ENCODE peak calls at places on chromosomes 7 and 10, in five cellular contexts. K is AG10803, T is WERI-Rb-1, R is heart right ventricle, S is HL-60. Q is an unnamed sample.

GRCh38 chr7:55052726-55053431 is 34.1 kb downstream of the EGFR start:
- DNase-seq in S (no peak), R (no peak), T (no peak), K (peak; percentile 32), Q (no peak)

GRCh38 chr7:125427676-125428075 is 498.1 kb upstream of the POT1 start:
- DNase-seq in T (no peak), S (no peak), R (no peak), K (no peak), Q (no peak)

GRCh38 chr10:52740913-52741675 is 31.5 kb downstream of the MBL2 start:
- DNase-seq in T (peak; percentile 28), K (peak; percentile 18), S (no peak), R (no peak), Q (no peak)

GRCh38 chr10:132591166-132591971 is 53.8 kb downstream of the INPP5A start:
- DNase-seq in T (peak; percentile 34), S (no peak), K (peak; percentile 28), R (peak; percentile 65), Q (no peak)

GRCh38 chr7:151311294-151311864 is 30.2 kb upstream of the NUB1 start:
- DNase-seq in T (peak; percentile 46), K (no peak), R (no peak), S (peak; percentile 51), Q (no peak)

GRCh38 chr10:126519992-126520391 is 131.7 kb upstream of the ADAM12 start:
- DNase-seq in T (no peak), R (no peak), K (no peak), S (no peak), Q (no peak)

GRCh38 chr7:1569833-1570632 is at the start of gene PSMG3:
- DNase-seq in K (peak; percentile 91), T (peak; percentile 91), S (peak; percentile 87), R (peak; percentile 92), Q (peak; percentile 57)

GRCh38 chr10:21989453-21990154 is 13.9 kb downstream of the DNAJC1 start:
- DNase-seq in R (peak; percentile 21), S (no peak), T (peak; percentile 44), K (peak; percentile 76), Q (no peak)

GRCh38 chr7:107934991-107935770 is 44.2 kb downstream of the DLD start:
- DNase-seq in K (peak; percentile 84), R (no peak), S (no peak), T (no peak), Q (no peak)

GRCh38 chr7:28503396-28503795 is 91.1 kb downstream of the CREB5 start:
- DNase-seq in R (no peak), T (no peak), S (no peak), K (no peak), Q (no peak)

DNA sequence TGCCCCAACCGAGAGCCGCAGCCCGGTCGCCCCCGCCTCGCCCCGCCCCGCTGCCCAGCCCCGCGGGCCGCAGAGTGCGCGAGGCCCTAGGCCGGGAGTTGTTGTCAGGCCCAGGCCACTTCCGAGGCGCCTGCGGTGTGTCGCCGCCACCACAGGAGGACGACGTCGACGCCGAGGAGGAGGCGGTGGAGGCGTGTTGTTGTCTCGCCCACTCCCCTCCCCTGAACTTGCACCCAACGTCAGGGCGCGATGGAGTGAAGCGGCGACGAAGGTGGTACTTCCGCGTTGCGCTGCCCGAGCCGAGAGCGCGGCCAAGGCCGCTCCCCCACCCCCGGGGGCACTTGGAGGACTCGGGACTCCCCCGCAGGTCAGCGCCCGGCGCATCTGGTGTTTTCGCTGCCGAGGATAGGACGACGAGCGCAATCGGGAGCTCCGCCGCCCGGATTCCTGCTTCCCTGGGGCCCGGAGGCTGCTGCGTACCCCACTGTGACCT is at the start of gene CDK13:
- DNase-seq in R (peak; percentile 78), S (peak; percentile 80), T (peak; percentile 89), K (peak; percentile 74), Q (no peak)
- H3K4me3 ChIP-seq in R (peak within 1 kb of the TSS; percentile 81), S (peak within 1 kb of the TSS; percentile 69), T (peak within 1 kb of the TSS; percentile 91), K (peak within 1 kb of the TSS; percentile 96), Q (peak within 1 kb of the TSS; percentile 90)

GRCh38 chr7:50121269-50121668 is 28.2 kb upstream of the ZPBP start:
- DNase-seq in R (no peak), K (no peak), T (no peak), S (no peak), Q (no peak)

GRCh38 chr7:50125766-50126165 is 32.7 kb upstream of the ZPBP start:
- DNase-seq in S (no peak), T (no peak), R (no peak), K (no peak), Q (no peak)

DNA sequence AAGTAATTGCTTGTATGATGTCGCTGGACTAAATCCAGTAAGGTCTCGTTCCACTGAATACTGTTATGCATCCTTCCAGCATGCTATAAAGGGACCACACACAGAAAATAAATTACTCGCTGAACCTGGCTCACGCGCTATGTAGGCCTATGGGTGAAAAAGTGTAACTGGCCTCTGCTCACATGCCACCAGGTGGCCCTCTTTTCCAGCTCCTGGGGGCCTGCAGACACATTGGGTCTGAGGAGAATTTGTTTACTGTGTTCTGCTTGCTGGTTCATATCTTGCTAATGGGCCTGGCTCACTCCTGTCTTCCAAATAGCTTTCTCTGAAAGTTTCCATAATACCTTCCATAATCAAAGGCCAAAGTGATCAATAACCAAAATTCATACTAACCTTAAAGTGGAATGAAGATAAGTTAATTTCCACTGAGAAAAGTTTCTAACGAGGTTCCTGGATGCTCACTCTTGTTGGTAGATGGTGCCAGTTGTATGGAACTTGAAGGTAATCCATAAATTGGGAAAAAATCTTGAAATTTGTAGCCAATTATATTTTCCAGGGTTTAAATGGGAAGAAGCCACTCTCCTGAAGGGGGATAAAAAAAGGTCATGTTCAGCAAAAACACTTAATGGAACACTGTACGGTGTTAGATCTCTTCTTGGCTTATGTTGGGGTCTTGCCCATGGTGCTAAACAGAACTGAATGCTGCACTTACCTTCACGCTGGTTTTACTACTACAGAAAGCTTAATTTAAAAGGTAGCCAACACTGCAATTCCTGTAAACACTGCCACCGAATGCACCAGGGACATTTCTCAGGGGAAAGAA is 27.0 kb upstream of the ZPBP start:
- DNase-seq in T (peak; percentile 45), R (no peak), K (no peak), S (no peak), Q (no peak)
- TF ChIP-seq CTCF in T (peak; percentile 73), R (no peak), K (no peak), S (peak; percentile 30), Q (peak; percentile 16)

DNA sequence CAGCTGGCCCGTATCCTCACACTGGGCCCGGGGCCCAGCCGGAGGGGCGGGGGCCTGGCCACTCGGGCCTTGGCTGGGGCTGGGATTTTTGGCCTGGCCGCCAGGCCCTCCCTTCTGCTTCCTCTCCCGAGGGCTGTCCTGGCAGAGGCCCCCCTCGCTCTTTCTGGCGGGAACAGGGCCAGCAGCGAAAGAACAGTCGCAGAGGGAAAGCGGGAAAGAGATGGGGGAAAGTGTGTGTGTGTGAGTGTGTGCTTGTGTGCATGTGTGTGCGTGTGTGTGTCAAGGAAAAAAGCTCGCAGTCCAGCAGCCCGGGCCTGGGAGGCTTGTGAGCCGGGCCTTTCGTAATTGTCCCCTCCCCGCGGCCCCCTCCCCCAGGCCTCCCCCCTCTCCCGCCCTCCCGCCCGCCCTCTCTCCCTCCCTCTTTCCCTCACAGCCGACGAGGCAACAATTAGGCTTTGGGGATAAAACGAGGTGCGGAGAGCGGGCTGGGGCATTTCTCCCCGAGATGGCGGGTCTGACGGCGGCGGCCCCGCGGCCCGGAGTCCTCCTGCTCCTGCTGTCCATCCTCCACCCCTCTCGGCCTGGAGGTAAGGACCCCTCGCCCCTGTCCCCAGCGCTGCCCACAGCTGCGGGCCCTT is at the start of gene ELN:
- DNase-seq in T (no peak), S (no peak), R (peak; percentile 89), K (peak; percentile 79), Q (no peak)
- H3K4me3 ChIP-seq in T (no peak within 1 kb of the TSS), S (no peak within 1 kb of the TSS), R (peak within 1 kb of the TSS; percentile 64), K (peak within 1 kb of the TSS; percentile 69), Q (peak within 1 kb of the TSS; percentile 79)

DNA sequence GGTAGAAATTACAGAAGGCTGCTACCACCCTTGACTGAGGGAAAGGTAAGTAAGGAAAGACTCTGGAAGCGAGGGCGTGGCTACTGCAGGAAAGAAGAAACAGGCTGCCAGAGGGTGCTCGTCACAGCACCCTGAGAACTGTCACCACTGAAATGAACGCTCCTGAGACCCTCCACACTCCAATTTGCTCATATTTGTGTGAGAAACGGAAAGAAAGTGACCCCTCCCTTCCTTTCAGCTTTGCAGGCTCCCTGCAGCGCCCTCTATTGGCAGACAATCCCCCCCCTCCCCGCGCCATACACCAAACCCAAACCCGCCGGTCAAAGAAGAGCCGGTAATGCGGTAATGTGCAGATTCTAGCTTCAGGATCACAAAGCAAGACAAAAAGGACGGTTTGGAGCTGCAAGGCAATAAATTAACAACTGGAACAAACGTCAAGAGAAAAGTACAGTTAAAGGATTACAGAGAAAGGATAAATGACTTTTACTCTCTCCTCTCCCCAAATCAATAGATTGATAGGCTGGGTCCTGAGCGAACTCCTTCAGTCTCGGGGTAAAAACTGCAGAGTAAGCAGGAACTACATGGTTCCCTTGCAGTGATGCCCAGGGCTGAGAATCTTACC is 47.7 kb downstream of the STEAP1B start:
- DNase-seq in R (peak; percentile 57), S (no peak), K (peak; percentile 19), T (peak; percentile 83), Q (no peak)
- TF ChIP-seq CTCF in R (peak; percentile 53), S (peak; percentile 36), K (peak; percentile 71), T (peak; percentile 77), Q (peak; percentile 88)

GRCh38 chr10:100729877-100730738 is 15.3 kb upstream of the PAX2 start:
- DNase-seq in T (no peak), S (no peak), K (no peak), R (no peak), Q (no peak)
- H3K4me3 ChIP-seq in T (no peak overlapping the region), S (no peak overlapping the region), K (no peak overlapping the region), R (peak overlapping the region; percentile 24), Q (no peak overlapping the region)

GRCh38 chr10:111762114-111762513 is 421.5 kb downstream of the GPAM start:
- DNase-seq in R (no peak), T (no peak), K (no peak), S (no peak), Q (no peak)
- TF ChIP-seq CTCF in R (no peak), T (no peak), K (peak; percentile 13), S (no peak), Q (peak; percentile 11)

Q was measured in retinal pigment epithelial cell.